ENCODE peak calls at places on chromosomes 7 and 10, in five cellular contexts. One of them, this sample, is unnamed. For H3K36me3, the result is how much of the 10 kb centered on the place peaks cover.

GRCh38 chr10:5504146-5505072 is 5.0 kb upstream of the CALML5 start:
- DNase-seq in CD8-positive, alpha-beta memory T cell: peak
- DNase-seq in heart right ventricle: no peak
- DNase-seq in upper lobe of left lung: no peak
- DNase-seq in suprapubic skin: peak
- DNase-seq in this sample: no peak

GRCh38 chr7:129405527-129405926 is 28.7 kb upstream of the STRIP2 start:
- DNase-seq in upper lobe of left lung: no peak
- DNase-seq in CD8-positive, alpha-beta memory T cell: no peak
- DNase-seq in suprapubic skin: no peak
- DNase-seq in heart right ventricle: no peak
- DNase-seq in this sample: no peak

GRCh38 chr7:17269345-17270221 is 28.9 kb upstream of the AHR start:
- DNase-seq in upper lobe of left lung: no peak
- DNase-seq in heart right ventricle: no peak
- DNase-seq in CD8-positive, alpha-beta memory T cell: no peak
- DNase-seq in suprapubic skin: no peak
- DNase-seq in this sample: no peak

GRCh38 chr7:102451371-102452054 is 13.2 kb downstream of the ALKBH4 start:
- DNase-seq in suprapubic skin: no peak
- DNase-seq in CD8-positive, alpha-beta memory T cell: no peak
- DNase-seq in upper lobe of left lung: peak
- DNase-seq in heart right ventricle: no peak
- DNase-seq in this sample: no peak

GRCh38 chr7:100968650-100969049 is 715 bp upstream of the MUC12 start:
- DNase-seq in heart right ventricle: no peak
- DNase-seq in CD8-positive, alpha-beta memory T cell: no peak
- DNase-seq in suprapubic skin: no peak
- DNase-seq in upper lobe of left lung: no peak
- DNase-seq in this sample: no peak

GRCh38 chr7:50356212-50356944 is 51.9 kb downstream of the IKZF1 start:
- DNase-seq in CD8-positive, alpha-beta memory T cell: no peak
- DNase-seq in upper lobe of left lung: no peak
- DNase-seq in heart right ventricle: peak
- DNase-seq in suprapubic skin: no peak
- DNase-seq in this sample: no peak

GRCh38 chr10:112203328-112204076 is 19.9 kb upstream of the GPAM start:
- DNase-seq in suprapubic skin: no peak
- DNase-seq in heart right ventricle: no peak
- DNase-seq in CD8-positive, alpha-beta memory T cell: no peak
- DNase-seq in upper lobe of left lung: no peak
- DNase-seq in this sample: no peak

GRCh38 chr7:108559253-108559652 is 10.3 kb downstream of the THAP5 start:
- DNase-seq in CD8-positive, alpha-beta memory T cell: no peak
- DNase-seq in heart right ventricle: no peak
- DNase-seq in upper lobe of left lung: no peak
- DNase-seq in suprapubic skin: no peak
- DNase-seq in this sample: no peak

GRCh38 chr7:20280475-20281351 is 50.0 kb upstream of the ITGB8 start:
- DNase-seq in CD8-positive, alpha-beta memory T cell: no peak
- DNase-seq in suprapubic skin: no peak
- DNase-seq in upper lobe of left lung: no peak
- DNase-seq in heart right ventricle: no peak
- DNase-seq in this sample: no peak

GRCh38 chr10:103727546-103727963 is 127.8 kb downstream of the SH3PXD2A start:
- DNase-seq in heart right ventricle: peak
- DNase-seq in upper lobe of left lung: no peak
- DNase-seq in CD8-positive, alpha-beta memory T cell: no peak
- DNase-seq in suprapubic skin: no peak
- DNase-seq in this sample: no peak

GRCh38 chr7:155213955-155214327 is 83.7 kb upstream of the INSIG1 start:
- DNase-seq in heart right ventricle: no peak
- DNase-seq in CD8-positive, alpha-beta memory T cell: no peak
- DNase-seq in suprapubic skin: no peak
- DNase-seq in upper lobe of left lung: no peak
- DNase-seq in this sample: no peak

GRCh38 chr10:29297678-29298077 is 8.8 kb downstream of the LYZL1 start:
- DNase-seq in upper lobe of left lung: no peak
- DNase-seq in heart right ventricle: no peak
- DNase-seq in CD8-positive, alpha-beta memory T cell: no peak
- DNase-seq in suprapubic skin: no peak
- DNase-seq in this sample: no peak

GRCh38 chr10:110600487-110601101 is 33.1 kb downstream of the SMC3 start:
- DNase-seq in suprapubic skin: no peak
- DNase-seq in upper lobe of left lung: no peak
- DNase-seq in heart right ventricle: no peak
- DNase-seq in CD8-positive, alpha-beta memory T cell: no peak
- DNase-seq in this sample: no peak

GRCh38 chr7:114481995-114482394 is 67.4 kb downstream of the FOXP2 start:
- DNase-seq in CD8-positive, alpha-beta memory T cell: no peak
- DNase-seq in upper lobe of left lung: no peak
- DNase-seq in suprapubic skin: no peak
- DNase-seq in heart right ventricle: no peak
- DNase-seq in this sample: no peak

GRCh38 chr7:25495342-25495855 is 267.1 kb upstream of the NPVF start:
- DNase-seq in upper lobe of left lung: peak
- DNase-seq in suprapubic skin: no peak
- DNase-seq in heart right ventricle: peak
- DNase-seq in CD8-positive, alpha-beta memory T cell: no peak
- DNase-seq in this sample: no peak

GRCh38 chr7:5211730-5212482 is 21.9 kb downstream of the WIPI2 start:
- DNase-seq in heart right ventricle: no peak
- DNase-seq in upper lobe of left lung: no peak
- DNase-seq in suprapubic skin: peak
- DNase-seq in CD8-positive, alpha-beta memory T cell: no peak
- DNase-seq in this sample: no peak
- H3K36me3 ChIP-seq in heart right ventricle: under half
- H3K36me3 ChIP-seq in upper lobe of left lung: half or more
- H3K36me3 ChIP-seq in suprapubic skin: half or more
- H3K36me3 ChIP-seq in CD8-positive, alpha-beta memory T cell: under half
- H3K36me3 ChIP-seq in this sample: under half

DNA sequence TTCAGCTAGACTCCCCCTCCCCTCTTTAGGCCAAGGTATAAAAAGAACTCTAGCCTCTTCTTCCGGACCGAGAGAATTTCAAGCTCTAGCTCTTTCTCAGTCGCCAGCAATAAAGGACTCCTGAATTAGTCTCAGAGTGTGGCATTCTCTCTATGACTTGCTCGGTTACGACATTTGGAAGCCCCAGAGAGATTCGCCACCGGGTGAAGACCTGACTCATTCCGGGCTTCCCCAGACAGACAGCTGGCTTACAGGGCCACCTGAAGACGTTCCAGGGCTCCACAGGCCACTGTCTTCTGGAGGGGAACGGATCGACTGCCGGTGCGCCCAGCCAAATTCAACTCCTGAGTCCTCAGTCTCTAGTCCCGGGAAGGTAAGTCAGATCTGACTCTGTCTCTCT is at the start of gene AKR1B15:
- DNase-seq in heart right ventricle: no peak
- DNase-seq in upper lobe of left lung: peak
- DNase-seq in suprapubic skin: peak
- DNase-seq in CD8-positive, alpha-beta memory T cell: no peak
- DNase-seq in this sample: no peak
- H3K27ac ChIP-seq in heart right ventricle: no peak
- H3K27ac ChIP-seq in upper lobe of left lung: no peak
- H3K27ac ChIP-seq in suprapubic skin: no peak
- H3K27ac ChIP-seq in CD8-positive, alpha-beta memory T cell: no peak
- H3K27ac ChIP-seq in this sample: no peak

GRCh38 chr7:40977533-40977932 is 725.4 kb downstream of the INHBA start:
- DNase-seq in CD8-positive, alpha-beta memory T cell: no peak
- DNase-seq in heart right ventricle: no peak
- DNase-seq in suprapubic skin: no peak
- DNase-seq in upper lobe of left lung: no peak
- DNase-seq in this sample: no peak

GRCh38 chr7:40978047-40978446 is 724.8 kb downstream of the INHBA start:
- DNase-seq in suprapubic skin: no peak
- DNase-seq in heart right ventricle: no peak
- DNase-seq in upper lobe of left lung: no peak
- DNase-seq in CD8-positive, alpha-beta memory T cell: no peak
- DNase-seq in this sample: no peak

GRCh38 chr7:40983106-40983505 is 719.8 kb downstream of the INHBA start:
- DNase-seq in suprapubic skin: no peak
- DNase-seq in heart right ventricle: no peak
- DNase-seq in upper lobe of left lung: no peak
- DNase-seq in CD8-positive, alpha-beta memory T cell: no peak
- DNase-seq in this sample: no peak

DNA sequence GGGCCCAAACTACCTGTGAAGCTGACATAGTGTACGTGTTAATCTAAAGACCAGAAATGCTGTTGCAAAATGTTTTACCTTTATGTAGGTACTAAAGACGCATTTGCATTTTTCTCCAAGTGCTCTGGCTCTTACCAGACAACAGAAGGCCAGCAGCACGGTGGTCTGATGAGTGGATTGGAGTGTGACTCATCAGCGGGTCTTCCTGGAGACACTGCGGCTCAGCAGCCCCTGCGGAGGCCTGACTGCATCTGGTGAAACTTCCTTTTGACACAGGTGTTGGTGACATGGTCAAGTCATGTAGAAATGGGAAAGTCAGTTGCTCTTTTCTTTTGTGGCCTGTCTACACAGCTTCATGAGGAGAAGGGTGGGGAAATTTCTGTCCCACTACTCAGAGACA is 723.6 kb downstream of the INHBA start:
- DNase-seq in suprapubic skin: no peak
- DNase-seq in heart right ventricle: no peak
- DNase-seq in CD8-positive, alpha-beta memory T cell: no peak
- DNase-seq in upper lobe of left lung: no peak
- DNase-seq in this sample: no peak
- H3K36me3 ChIP-seq in suprapubic skin: under half
- H3K36me3 ChIP-seq in heart right ventricle: under half
- H3K36me3 ChIP-seq in CD8-positive, alpha-beta memory T cell: under half
- H3K36me3 ChIP-seq in upper lobe of left lung: under half
- H3K36me3 ChIP-seq in this sample: under half

DNA sequence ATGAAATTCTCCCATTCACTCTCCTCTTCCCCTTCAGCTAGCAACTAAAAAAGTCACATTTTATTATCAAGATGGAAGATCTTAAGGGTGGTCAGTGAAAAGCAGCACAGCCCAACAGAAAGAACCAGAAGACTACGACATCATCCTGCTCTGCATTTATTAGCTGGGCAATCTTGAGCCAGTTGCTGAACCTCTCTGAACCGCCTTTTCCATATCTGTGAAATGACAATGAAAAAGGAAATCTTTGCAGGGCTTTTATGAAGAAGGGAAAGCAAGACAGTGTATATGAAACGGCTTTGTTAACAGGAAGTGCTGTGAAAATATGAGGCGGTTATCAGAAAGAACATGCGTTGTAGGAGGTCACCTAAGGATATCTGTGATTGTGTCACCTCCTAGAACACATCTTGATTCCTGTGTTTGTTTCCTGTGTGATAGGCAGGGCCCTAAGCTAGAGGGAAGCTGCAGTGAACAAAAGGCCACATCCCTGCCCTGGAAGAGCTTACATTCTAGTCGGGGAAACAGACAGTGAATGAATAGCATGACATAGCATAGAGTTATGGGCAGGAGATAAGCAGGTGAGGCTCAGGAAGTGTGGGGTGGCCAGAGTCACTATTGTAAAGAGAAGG is 36.0 kb upstream of the KCNMA1 start:
- DNase-seq in upper lobe of left lung: no peak
- DNase-seq in suprapubic skin: no peak
- DNase-seq in heart right ventricle: no peak
- DNase-seq in CD8-positive, alpha-beta memory T cell: no peak
- DNase-seq in this sample: no peak
- H3K27ac ChIP-seq in upper lobe of left lung: no peak
- H3K27ac ChIP-seq in suprapubic skin: no peak
- H3K27ac ChIP-seq in heart right ventricle: no peak
- H3K27ac ChIP-seq in CD8-positive, alpha-beta memory T cell: no peak
- H3K27ac ChIP-seq in this sample: no peak

GRCh38 chr10:45378866-45379265 is 4.8 kb downstream of the ALOX5 start:
- DNase-seq in heart right ventricle: no peak
- DNase-seq in suprapubic skin: no peak
- DNase-seq in upper lobe of left lung: no peak
- DNase-seq in CD8-positive, alpha-beta memory T cell: no peak
- DNase-seq in this sample: no peak
- H3K36me3 ChIP-seq in heart right ventricle: under half
- H3K36me3 ChIP-seq in suprapubic skin: under half
- H3K36me3 ChIP-seq in upper lobe of left lung: under half
- H3K36me3 ChIP-seq in CD8-positive, alpha-beta memory T cell: under half
- H3K36me3 ChIP-seq in this sample: under half

GRCh38 chr7:157541295-157541608 is 204.4 kb downstream of the DNAJB6 start:
- DNase-seq in heart right ventricle: no peak
- DNase-seq in upper lobe of left lung: no peak
- DNase-seq in CD8-positive, alpha-beta memory T cell: no peak
- DNase-seq in suprapubic skin: peak
- DNase-seq in this sample: no peak

GRCh38 chr7:157541796-157542668 is 205.2 kb downstream of the DNAJB6 start:
- DNase-seq in CD8-positive, alpha-beta memory T cell: no peak
- DNase-seq in upper lobe of left lung: no peak
- DNase-seq in heart right ventricle: no peak
- DNase-seq in suprapubic skin: peak
- DNase-seq in this sample: no peak

GRCh38 chr7:157540020-157540419 is 203.2 kb downstream of the DNAJB6 start:
- DNase-seq in suprapubic skin: peak
- DNase-seq in upper lobe of left lung: no peak
- DNase-seq in CD8-positive, alpha-beta memory T cell: no peak
- DNase-seq in heart right ventricle: no peak
- DNase-seq in this sample: no peak

GRCh38 chr7:157539521-157539920 is 202.7 kb downstream of the DNAJB6 start:
- DNase-seq in CD8-positive, alpha-beta memory T cell: no peak
- DNase-seq in suprapubic skin: peak
- DNase-seq in upper lobe of left lung: no peak
- DNase-seq in heart right ventricle: no peak
- DNase-seq in this sample: no peak

DNA sequence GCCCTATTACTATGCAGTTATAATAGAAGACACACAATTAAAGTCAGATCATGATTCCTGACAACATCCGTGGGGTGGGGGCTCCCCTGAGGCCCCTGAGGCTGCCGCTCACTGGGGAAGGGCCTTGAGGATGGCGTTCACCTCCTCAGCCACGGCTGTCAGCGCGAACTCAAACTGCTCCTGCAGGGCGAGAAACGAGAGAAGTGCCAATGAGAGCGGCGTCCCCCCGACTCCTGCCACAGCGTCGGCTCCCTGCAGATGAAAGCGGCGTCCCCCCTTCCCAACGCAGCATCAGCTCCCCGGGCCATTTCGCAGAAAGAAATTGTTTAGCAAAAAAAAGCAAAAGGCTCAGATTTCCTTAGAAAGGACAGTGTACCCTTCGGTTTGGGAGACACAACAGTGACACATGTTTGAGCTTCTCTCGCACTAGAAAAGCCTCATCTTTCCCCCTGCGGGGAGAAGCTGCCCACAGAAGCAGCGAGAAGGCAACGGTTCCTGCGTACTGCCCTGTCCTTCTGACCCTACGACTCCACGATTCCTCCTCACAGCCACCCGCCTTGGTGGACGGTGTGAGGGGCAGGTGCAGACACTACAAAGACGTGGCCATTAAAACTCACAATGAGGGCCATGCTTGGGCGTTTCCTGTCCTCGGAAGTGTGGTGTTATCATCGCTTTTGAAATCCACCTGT is 203.9 kb downstream of the DNAJB6 start:
- DNase-seq in upper lobe of left lung: no peak
- DNase-seq in suprapubic skin: peak
- DNase-seq in CD8-positive, alpha-beta memory T cell: no peak
- DNase-seq in heart right ventricle: no peak
- DNase-seq in this sample: no peak
- H3K27ac ChIP-seq in upper lobe of left lung: no peak
- H3K27ac ChIP-seq in suprapubic skin: no peak
- H3K27ac ChIP-seq in CD8-positive, alpha-beta memory T cell: no peak
- H3K27ac ChIP-seq in heart right ventricle: no peak
- H3K27ac ChIP-seq in this sample: no peak

GRCh38 chr7:151721694-151722093 is 155.2 kb downstream of the PRKAG2 start:
- DNase-seq in CD8-positive, alpha-beta memory T cell: no peak
- DNase-seq in upper lobe of left lung: no peak
- DNase-seq in heart right ventricle: no peak
- DNase-seq in suprapubic skin: no peak
- DNase-seq in this sample: no peak
- H3K36me3 ChIP-seq in CD8-positive, alpha-beta memory T cell: under half
- H3K36me3 ChIP-seq in upper lobe of left lung: under half
- H3K36me3 ChIP-seq in heart right ventricle: under half
- H3K36me3 ChIP-seq in suprapubic skin: under half
- H3K36me3 ChIP-seq in this sample: under half

This sample was measured in naive thymus-derived CD4-positive, alpha-beta T cell.